ENCODE peak calls at places on chromosomes 7 and 10, in eight cellular contexts. F, O, X, W, T, E, V and P are unnamed samples.

GRCh38 chr7:76505168-76506080 is 4.9 kb upstream of the UPK3B start:
- DNase-seq in E (no peak), O (no peak), W (peak; percentile 9), X (peak; percentile 33), F (no peak), T (no peak), V (no peak), P (no peak)

GRCh38 chr7:80014507-80014906 is 120.1 kb upstream of the GNAI1 start:
- DNase-seq in O (no peak), E (no peak), F (no peak), V (no peak), T (no peak), X (no peak), W (no peak), P (no peak)

GRCh38 chr7:143892527-143893300 is 9.3 kb downstream of the TCAF1 start:
- DNase-seq in X (no peak), V (no peak), O (no peak), W (peak; percentile 24), E (peak; percentile 19), T (no peak), F (no peak), P (no peak)

GRCh38 chr10:51427758-51428157 is 271.6 kb downstream of the CSTF2T start:
- DNase-seq in X (no peak), W (no peak), E (no peak), O (no peak), T (no peak), F (no peak), V (no peak), P (no peak)

GRCh38 chr7:50251765-50252164 is 52.8 kb upstream of the IKZF1 start:
- DNase-seq in T (no peak), O (no peak), X (no peak), F (no peak), W (no peak), V (no peak), E (no peak), P (no peak)

GRCh38 chr7:139660317-139661042 is 117.3 kb downstream of the HIPK2 start:
- DNase-seq in O (no peak), E (no peak), T (peak; percentile 33), F (peak; percentile 62), V (no peak), W (peak; percentile 43), X (no peak), P (no peak)

GRCh38 chr7:100759357-100760171 is 26.2 kb downstream of the ZAN start:
- DNase-seq in T (no peak), W (no peak), V (no peak), E (no peak), F (no peak), O (no peak), X (no peak), P (no peak)

GRCh38 chr7:21401944-21402343 is 25.9 kb upstream of the SP4 start:
- DNase-seq in V (no peak), O (no peak), T (no peak), X (no peak), F (no peak), E (no peak), W (no peak), P (no peak)

GRCh38 chr10:90917968-90918318 is 2.9 kb downstream of the ANKRD1 start:
- DNase-seq in T (no peak), W (no peak), E (no peak), O (no peak), X (no peak), V (no peak), F (no peak), P (no peak)

GRCh38 chr7:36312064-36312914 is 77.4 kb upstream of the ANLN start:
- DNase-seq in W (peak; percentile 66), O (peak; percentile 69), X (no peak), F (peak; percentile 90), E (no peak), V (peak; percentile 65), T (peak; percentile 72), P (peak; percentile 48)

GRCh38 chr7:110871856-110872255 is 219.1 kb upstream of the LRRN3 start:
- DNase-seq in V (no peak), W (no peak), F (no peak), X (no peak), O (no peak), T (no peak), E (no peak), P (no peak)

GRCh38 chr10:43194861-43195260 is 56.6 kb downstream of the CSGALNACT2 start:
- DNase-seq in E (no peak), W (no peak), O (no peak), F (no peak), V (peak; percentile 39), X (peak; percentile 11), T (no peak), P (peak; percentile 56)

GRCh38 chr10:5547934-5548660 is 23.3 kb downstream of the CALML3 start:
- DNase-seq in T (peak; percentile 68), X (no peak), W (no peak), E (no peak), V (no peak), O (peak; percentile 70), F (peak; percentile 76), P (peak; percentile 62)

GRCh38 chr10:317219-317868 is 182.1 kb downstream of the ZMYND11 start:
- DNase-seq in W (no peak), T (peak; percentile 17), O (no peak), V (no peak), E (peak; percentile 82), X (no peak), F (no peak), P (no peak)
- TF ChIP-seq EP300 in W (no peak), T (no peak), O (no peak), V (no peak), E (no peak), X (no peak), F (no peak), P (no peak)

GRCh38 chr10:1009071-1009494 is 16.6 kb downstream of the IDI2 start:
- DNase-seq in T (no peak), X (peak; percentile 91), O (no peak), E (no peak), F (no peak), W (peak; percentile 59), V (no peak), P (no peak)
- H3K27ac ChIP-seq in T (no peak overlapping the region), X (peak overlapping the region; percentile 92), O (no peak overlapping the region), E (no peak overlapping the region), F (no peak overlapping the region), W (peak overlapping the region; percentile 58), V (no peak overlapping the region), P (no peak overlapping the region)

GRCh38 chr10:18238875-18239485 is 98.8 kb downstream of the CACNB2 start:
- DNase-seq in F (no peak), X (peak; percentile 46), E (no peak), O (no peak), W (peak; percentile 24), T (no peak), V (no peak), P (no peak)
- TF ChIP-seq POLR2AphosphoS5 in F (no peak), X (no peak), E (no peak), O (no peak), W (no peak), T (no peak), V (no peak), P (no peak)

GRCh38 chr7:82674319-82674718 is 230.7 kb upstream of the CACNA2D1 start:
- DNase-seq in V (no peak), E (no peak), T (no peak), X (no peak), F (no peak), O (no peak), W (no peak), P (no peak)
- TF ChIP-seq EP300 in V (no peak), E (no peak), T (no peak), X (no peak), F (no peak), O (no peak), W (no peak), P (no peak)

GRCh38 chr7:65804887-65805286 is 68.0 kb upstream of the VKORC1L1 start:
- DNase-seq in V (no peak), O (no peak), W (no peak), X (no peak), F (no peak), T (no peak), E (no peak), P (peak; percentile 38)

GRCh38 chr7:65798111-65799075 is 74.5 kb upstream of the VKORC1L1 start:
- DNase-seq in X (no peak), F (no peak), E (peak; percentile 67), T (no peak), V (no peak), W (no peak), O (no peak), P (no peak)

GRCh38 chr7:65796205-65796604 is 76.7 kb upstream of the VKORC1L1 start:
- DNase-seq in T (no peak), X (no peak), W (no peak), V (no peak), E (no peak), O (no peak), F (no peak), P (no peak)

DNA sequence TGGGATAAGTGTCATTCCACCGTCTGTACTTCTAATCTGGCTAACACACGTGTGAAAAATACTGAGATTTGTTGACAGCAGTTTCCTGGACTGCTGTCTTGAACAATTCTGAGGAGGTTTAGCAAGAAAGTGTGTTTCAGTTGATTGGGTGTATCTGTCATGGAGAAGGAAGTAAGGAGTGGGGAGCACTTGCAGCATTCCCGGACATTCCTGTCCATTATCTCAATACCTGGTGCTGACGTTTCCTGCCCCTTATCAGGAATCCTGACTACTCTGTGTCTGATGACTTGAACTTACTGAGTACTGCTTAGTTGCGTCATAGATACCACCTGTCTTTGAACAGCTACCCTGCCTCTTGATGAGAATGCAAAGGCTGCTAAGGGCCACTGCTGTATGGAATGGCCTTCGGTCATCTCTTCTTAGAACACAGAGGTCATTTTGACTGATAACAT is 72.0 kb upstream of the VKORC1L1 start:
- DNase-seq in O (no peak), E (no peak), V (no peak), X (no peak), W (no peak), T (no peak), F (no peak), P (no peak)
- H3K27ac ChIP-seq in O (no peak overlapping the region), E (no peak overlapping the region), V (no peak overlapping the region), X (no peak overlapping the region), W (no peak overlapping the region), T (no peak overlapping the region), F (no peak overlapping the region), P (no peak overlapping the region)